ENCODE peak calls at places on chromosomes 13 and 19, in seven cellular contexts. J is stimulated activated CD8-positive, alpha-beta memory T cell treated with anti-CD3 and anti-CD28 coated beads, Interleukin-2, amount 100 ng/mL, for 48 hours; W is ecto neural progenitor cell; B is immature natural killer cell; T is HT1080; H is activated T-cell treated with anti-CD3 and anti-CD28 coated beads for 24 hours; S is left colon. X is an unnamed sample.

GRCh38 chr13:48094404-48094780 is 512 bp downstream of the MED4 start:
- DNase-seq in J (no peak), W (no peak), B (no peak), T (no peak), H (no peak), S (no peak), X (no peak)

GRCh38 chr19:10346509-10346908 is 7.1 kb upstream of the ICAM3 start:
- DNase-seq in J (no peak), W (no peak), B (no peak), T (no peak), H (no peak), S (no peak), X (no peak)

GRCh38 chr19:1503089-1503924 is 9.5 kb downstream of the ADAMTSL5 start:
- DNase-seq in J (peak), W (peak), B (peak), T (no peak), H (peak), S (peak), X (no peak)

GRCh38 chr13:24063281-24063851 is 97.2 kb upstream of the SPATA13 start:
- DNase-seq in J (no peak), W (no peak), B (no peak), T (no peak), H (no peak), S (no peak), X (no peak)

GRCh38 chr13:44756411-44756810 is 180.3 kb upstream of the TSC22D1 start:
- DNase-seq in J (no peak), W (no peak), B (no peak), T (no peak), H (no peak), S (no peak), X (no peak)

GRCh38 chr13:35475960-35476943 is at the start of gene MAB21L1:
- DNase-seq in J (no peak), W (peak), B (no peak), T (no peak), H (no peak), S (no peak), X (no peak)

GRCh38 chr19:17327654-17328516 is 6.8 kb downstream of the ANO8 start:
- DNase-seq in J (no peak), W (peak), B (peak), T (no peak), H (no peak), S (peak), X (peak)

GRCh38 chr19:13024126-13024957 is 29.1 kb downstream of the NFIX start:
- DNase-seq in J (no peak), W (no peak), B (no peak), T (no peak), H (no peak), S (peak), X (no peak)

GRCh38 chr19:58001895-58002369 is 688 bp downstream of the ZNF606 start:
- DNase-seq in J (no peak), W (no peak), B (no peak), T (peak), H (peak), S (no peak), X (no peak)

GRCh38 chr19:10193666-10194499 is 870 bp downstream of the DNMT1 start:
- DNase-seq in J (peak), W (no peak), B (no peak), T (peak), H (peak), S (no peak), X (no peak)

GRCh38 chr19:39197808-39198207 is 1.0 kb downstream of the NCCRP1 start:
- DNase-seq in J (no peak), W (no peak), B (no peak), T (no peak), H (no peak), S (no peak), X (no peak)

GRCh38 chr19:19615086-19615485 is 3.4 kb downstream of the PBX4 start:
- DNase-seq in J (no peak), W (no peak), B (peak), T (peak), H (no peak), S (no peak), X (no peak)

GRCh38 chr13:73913043-73913740 is 221.0 kb downstream of the KLF12 start:
- DNase-seq in J (no peak), W (no peak), B (no peak), T (peak), H (no peak), S (no peak), X (no peak)

GRCh38 chr19:39595950-39596349 is 6.4 kb upstream of the LGALS13 start:
- DNase-seq in J (no peak), W (no peak), B (no peak), T (peak), H (no peak), S (no peak), X (no peak)

GRCh38 chr13:94966380-94966779 is 254.0 kb upstream of the SOX21 start:
- DNase-seq in J (no peak), W (no peak), B (no peak), T (no peak), H (no peak), S (no peak), X (no peak)

GRCh38 chr19:18053571-18054219 is 33.0 kb downstream of the IL12RB1 start:
- DNase-seq in J (no peak), W (no peak), B (no peak), T (no peak), H (no peak), S (no peak), X (no peak)

GRCh38 chr19:56660381-56661105 is 11.0 kb downstream of the ZNF835 start:
- DNase-seq in J (no peak), W (no peak), B (no peak), T (no peak), H (no peak), S (no peak), X (peak)

GRCh38 chr19:49938662-49939061 is 9.4 kb upstream of the NUP62 start:
- DNase-seq in J (no peak), W (no peak), B (no peak), T (no peak), H (no peak), S (no peak), X (no peak)